ENCODE peak calls at places on chromosomes 6 and 20, in nine cellular contexts. One of them, this sample, is unnamed.

GRCh38 chr20:53783768-53784167 is 190.1 kb upstream of the ZNF217 start:
- DNase-seq in HT-29: no peak
- DNase-seq in HT1080: no peak
- DNase-seq in upper lobe of left lung: no peak
- DNase-seq in stimulated activated CD8-positive, alpha-beta memory T cell treated with anti-CD3 and anti-CD28 coated beads, Interleukin-2, amount 100 ng/mL, for 1 hour: no peak
- DNase-seq in stimulated activated naive CD4-positive, alpha-beta T cell: no peak
- DNase-seq in SK-MEL-5: no peak
- DNase-seq in ovary: no peak
- DNase-seq in T-helper 1 cell: no peak
- DNase-seq in this sample: no peak

GRCh38 chr6:154921482-154921881 is 73.6 kb upstream of the TIAM2 start:
- DNase-seq in HT1080: peak; percentile 51
- DNase-seq in SK-MEL-5: no peak
- DNase-seq in stimulated activated CD8-positive, alpha-beta memory T cell treated with anti-CD3 and anti-CD28 coated beads, Interleukin-2, amount 100 ng/mL, for 1 hour: no peak
- DNase-seq in T-helper 1 cell: no peak
- DNase-seq in ovary: no peak
- DNase-seq in HT-29: no peak
- DNase-seq in upper lobe of left lung: no peak
- DNase-seq in stimulated activated naive CD4-positive, alpha-beta T cell: no peak
- DNase-seq in this sample: no peak

GRCh38 chr6:2020909-2021308 is 224.5 kb downstream of the GMDS start:
- DNase-seq in stimulated activated CD8-positive, alpha-beta memory T cell treated with anti-CD3 and anti-CD28 coated beads, Interleukin-2, amount 100 ng/mL, for 1 hour: no peak
- DNase-seq in ovary: no peak
- DNase-seq in stimulated activated naive CD4-positive, alpha-beta T cell: no peak
- DNase-seq in upper lobe of left lung: no peak
- DNase-seq in HT1080: peak; percentile 47
- DNase-seq in T-helper 1 cell: no peak
- DNase-seq in HT-29: peak; percentile 16
- DNase-seq in SK-MEL-5: no peak
- DNase-seq in this sample: no peak

GRCh38 chr20:34736106-34736505 is 32.0 kb downstream of the TP53INP2 start:
- DNase-seq in stimulated activated naive CD4-positive, alpha-beta T cell: no peak
- DNase-seq in upper lobe of left lung: no peak
- DNase-seq in HT1080: no peak
- DNase-seq in ovary: no peak
- DNase-seq in SK-MEL-5: no peak
- DNase-seq in stimulated activated CD8-positive, alpha-beta memory T cell treated with anti-CD3 and anti-CD28 coated beads, Interleukin-2, amount 100 ng/mL, for 1 hour: no peak
- DNase-seq in HT-29: no peak
- DNase-seq in T-helper 1 cell: no peak
- DNase-seq in this sample: no peak

GRCh38 chr20:49584418-49585382 is 16.8 kb upstream of the PTGIS start:
- DNase-seq in stimulated activated naive CD4-positive, alpha-beta T cell: no peak
- DNase-seq in stimulated activated CD8-positive, alpha-beta memory T cell treated with anti-CD3 and anti-CD28 coated beads, Interleukin-2, amount 100 ng/mL, for 1 hour: no peak
- DNase-seq in HT1080: no peak
- DNase-seq in ovary: no peak
- DNase-seq in SK-MEL-5: no peak
- DNase-seq in upper lobe of left lung: no peak
- DNase-seq in HT-29: peak; percentile 34
- DNase-seq in T-helper 1 cell: no peak
- DNase-seq in this sample: no peak

GRCh38 chr6:11042750-11043551 is 1.2 kb downstream of the ELOVL2 start:
- DNase-seq in ovary: no peak
- DNase-seq in SK-MEL-5: peak; percentile 38
- DNase-seq in stimulated activated CD8-positive, alpha-beta memory T cell treated with anti-CD3 and anti-CD28 coated beads, Interleukin-2, amount 100 ng/mL, for 1 hour: no peak
- DNase-seq in HT1080: no peak
- DNase-seq in stimulated activated naive CD4-positive, alpha-beta T cell: no peak
- DNase-seq in HT-29: no peak
- DNase-seq in upper lobe of left lung: no peak
- DNase-seq in T-helper 1 cell: no peak
- DNase-seq in this sample: no peak

GRCh38 chr20:15339264-15339663 is 1001.9 kb upstream of the FLRT3 start:
- DNase-seq in stimulated activated naive CD4-positive, alpha-beta T cell: no peak
- DNase-seq in HT-29: no peak
- DNase-seq in upper lobe of left lung: no peak
- DNase-seq in SK-MEL-5: no peak
- DNase-seq in HT1080: no peak
- DNase-seq in T-helper 1 cell: no peak
- DNase-seq in ovary: no peak
- DNase-seq in stimulated activated CD8-positive, alpha-beta memory T cell treated with anti-CD3 and anti-CD28 coated beads, Interleukin-2, amount 100 ng/mL, for 1 hour: no peak
- DNase-seq in this sample: no peak

GRCh38 chr6:36432151-36432633 is 10.5 kb downstream of the PXT1 start:
- DNase-seq in ovary: no peak
- DNase-seq in T-helper 1 cell: no peak
- DNase-seq in stimulated activated naive CD4-positive, alpha-beta T cell: no peak
- DNase-seq in SK-MEL-5: no peak
- DNase-seq in upper lobe of left lung: no peak
- DNase-seq in stimulated activated CD8-positive, alpha-beta memory T cell treated with anti-CD3 and anti-CD28 coated beads, Interleukin-2, amount 100 ng/mL, for 1 hour: no peak
- DNase-seq in HT1080: peak; percentile 54
- DNase-seq in HT-29: no peak
- DNase-seq in this sample: no peak

GRCh38 chr6:47391675-47392074 is 82.0 kb upstream of the TNFRSF21 start:
- DNase-seq in stimulated activated CD8-positive, alpha-beta memory T cell treated with anti-CD3 and anti-CD28 coated beads, Interleukin-2, amount 100 ng/mL, for 1 hour: no peak
- DNase-seq in HT-29: no peak
- DNase-seq in stimulated activated naive CD4-positive, alpha-beta T cell: no peak
- DNase-seq in T-helper 1 cell: no peak
- DNase-seq in upper lobe of left lung: no peak
- DNase-seq in SK-MEL-5: no peak
- DNase-seq in HT1080: no peak
- DNase-seq in ovary: no peak
- DNase-seq in this sample: no peak

GRCh38 chr6:42195415-42195814 is 659 bp upstream of the GUCA1B start:
- DNase-seq in stimulated activated CD8-positive, alpha-beta memory T cell treated with anti-CD3 and anti-CD28 coated beads, Interleukin-2, amount 100 ng/mL, for 1 hour: no peak
- DNase-seq in HT-29: no peak
- DNase-seq in HT1080: no peak
- DNase-seq in stimulated activated naive CD4-positive, alpha-beta T cell: no peak
- DNase-seq in ovary: no peak
- DNase-seq in T-helper 1 cell: no peak
- DNase-seq in SK-MEL-5: no peak
- DNase-seq in upper lobe of left lung: no peak
- DNase-seq in this sample: no peak

GRCh38 chr6:161088676-161089328 is 97.2 kb downstream of the MAP3K4 start:
- DNase-seq in stimulated activated naive CD4-positive, alpha-beta T cell: no peak
- DNase-seq in ovary: no peak
- DNase-seq in upper lobe of left lung: no peak
- DNase-seq in SK-MEL-5: no peak
- DNase-seq in T-helper 1 cell: no peak
- DNase-seq in HT1080: no peak
- DNase-seq in stimulated activated CD8-positive, alpha-beta memory T cell treated with anti-CD3 and anti-CD28 coated beads, Interleukin-2, amount 100 ng/mL, for 1 hour: no peak
- DNase-seq in HT-29: no peak
- DNase-seq in this sample: no peak

GRCh38 chr6:79077680-79078056 is 386 bp downstream of the PHIP start:
- DNase-seq in HT1080: no peak
- DNase-seq in ovary: no peak
- DNase-seq in T-helper 1 cell: no peak
- DNase-seq in upper lobe of left lung: peak; percentile 60
- DNase-seq in HT-29: no peak
- DNase-seq in SK-MEL-5: no peak
- DNase-seq in stimulated activated naive CD4-positive, alpha-beta T cell: no peak
- DNase-seq in stimulated activated CD8-positive, alpha-beta memory T cell treated with anti-CD3 and anti-CD28 coated beads, Interleukin-2, amount 100 ng/mL, for 1 hour: no peak
- DNase-seq in this sample: no peak

GRCh38 chr20:60928341-60928740 is 323.7 kb upstream of the CDH4 start:
- DNase-seq in stimulated activated naive CD4-positive, alpha-beta T cell: no peak
- DNase-seq in upper lobe of left lung: no peak
- DNase-seq in HT1080: no peak
- DNase-seq in HT-29: no peak
- DNase-seq in SK-MEL-5: no peak
- DNase-seq in T-helper 1 cell: no peak
- DNase-seq in stimulated activated CD8-positive, alpha-beta memory T cell treated with anti-CD3 and anti-CD28 coated beads, Interleukin-2, amount 100 ng/mL, for 1 hour: no peak
- DNase-seq in ovary: no peak
- DNase-seq in this sample: no peak

GRCh38 chr6:133591330-133591729 is 297.6 kb upstream of the TCF21 start:
- DNase-seq in SK-MEL-5: no peak
- DNase-seq in ovary: no peak
- DNase-seq in stimulated activated CD8-positive, alpha-beta memory T cell treated with anti-CD3 and anti-CD28 coated beads, Interleukin-2, amount 100 ng/mL, for 1 hour: no peak
- DNase-seq in HT-29: no peak
- DNase-seq in T-helper 1 cell: no peak
- DNase-seq in stimulated activated naive CD4-positive, alpha-beta T cell: no peak
- DNase-seq in HT1080: no peak
- DNase-seq in upper lobe of left lung: no peak
- DNase-seq in this sample: no peak

GRCh38 chr20:21994203-21994602 is 288.7 kb downstream of the PAX1 start:
- DNase-seq in SK-MEL-5: no peak
- DNase-seq in ovary: no peak
- DNase-seq in stimulated activated CD8-positive, alpha-beta memory T cell treated with anti-CD3 and anti-CD28 coated beads, Interleukin-2, amount 100 ng/mL, for 1 hour: no peak
- DNase-seq in upper lobe of left lung: no peak
- DNase-seq in HT1080: no peak
- DNase-seq in stimulated activated naive CD4-positive, alpha-beta T cell: no peak
- DNase-seq in T-helper 1 cell: no peak
- DNase-seq in HT-29: no peak
- DNase-seq in this sample: no peak

GRCh38 chr20:36720510-36720909 is 25.4 kb downstream of the NDRG3 start:
- DNase-seq in stimulated activated naive CD4-positive, alpha-beta T cell: no peak
- DNase-seq in upper lobe of left lung: no peak
- DNase-seq in HT1080: peak; percentile 26
- DNase-seq in SK-MEL-5: no peak
- DNase-seq in ovary: no peak
- DNase-seq in stimulated activated CD8-positive, alpha-beta memory T cell treated with anti-CD3 and anti-CD28 coated beads, Interleukin-2, amount 100 ng/mL, for 1 hour: no peak
- DNase-seq in T-helper 1 cell: peak; percentile 12
- DNase-seq in HT-29: no peak
- DNase-seq in this sample: no peak

GRCh38 chr20:56722042-56722441 is 92.9 kb downstream of the TFAP2C start:
- DNase-seq in HT-29: no peak
- DNase-seq in upper lobe of left lung: peak; percentile 23
- DNase-seq in stimulated activated CD8-positive, alpha-beta memory T cell treated with anti-CD3 and anti-CD28 coated beads, Interleukin-2, amount 100 ng/mL, for 1 hour: no peak
- DNase-seq in SK-MEL-5: no peak
- DNase-seq in ovary: no peak
- DNase-seq in HT1080: no peak
- DNase-seq in stimulated activated naive CD4-positive, alpha-beta T cell: no peak
- DNase-seq in T-helper 1 cell: no peak
- DNase-seq in this sample: no peak

GRCh38 chr6:130928158-130928917 is 101.1 kb downstream of the SMLR1 start:
- DNase-seq in SK-MEL-5: no peak
- DNase-seq in upper lobe of left lung: no peak
- DNase-seq in stimulated activated CD8-positive, alpha-beta memory T cell treated with anti-CD3 and anti-CD28 coated beads, Interleukin-2, amount 100 ng/mL, for 1 hour: no peak
- DNase-seq in ovary: no peak
- DNase-seq in HT-29: no peak
- DNase-seq in T-helper 1 cell: no peak
- DNase-seq in stimulated activated naive CD4-positive, alpha-beta T cell: no peak
- DNase-seq in HT1080: no peak
- DNase-seq in this sample: no peak

GRCh38 chr20:47297746-47298145 is 58.8 kb downstream of the ZMYND8 start:
- DNase-seq in HT1080: no peak
- DNase-seq in stimulated activated naive CD4-positive, alpha-beta T cell: no peak
- DNase-seq in T-helper 1 cell: no peak
- DNase-seq in ovary: no peak
- DNase-seq in stimulated activated CD8-positive, alpha-beta memory T cell treated with anti-CD3 and anti-CD28 coated beads, Interleukin-2, amount 100 ng/mL, for 1 hour: no peak
- DNase-seq in SK-MEL-5: no peak
- DNase-seq in HT-29: no peak
- DNase-seq in upper lobe of left lung: no peak
- DNase-seq in this sample: no peak

GRCh38 chr6:44024597-44025219 is 102.5 kb downstream of the MRPL14 start:
- DNase-seq in ovary: no peak
- DNase-seq in upper lobe of left lung: no peak
- DNase-seq in stimulated activated naive CD4-positive, alpha-beta T cell: no peak
- DNase-seq in stimulated activated CD8-positive, alpha-beta memory T cell treated with anti-CD3 and anti-CD28 coated beads, Interleukin-2, amount 100 ng/mL, for 1 hour: no peak
- DNase-seq in HT-29: no peak
- DNase-seq in T-helper 1 cell: no peak
- DNase-seq in SK-MEL-5: no peak
- DNase-seq in HT1080: no peak
- DNase-seq in this sample: no peak

GRCh38 chr6:129525055-129525454 is 184.9 kb downstream of the ARHGAP18 start:
- DNase-seq in SK-MEL-5: no peak
- DNase-seq in upper lobe of left lung: no peak
- DNase-seq in stimulated activated CD8-positive, alpha-beta memory T cell treated with anti-CD3 and anti-CD28 coated beads, Interleukin-2, amount 100 ng/mL, for 1 hour: no peak
- DNase-seq in stimulated activated naive CD4-positive, alpha-beta T cell: no peak
- DNase-seq in T-helper 1 cell: no peak
- DNase-seq in HT1080: peak; percentile 11
- DNase-seq in HT-29: no peak
- DNase-seq in ovary: no peak
- DNase-seq in this sample: no peak

GRCh38 chr6:52262620-52263344 is 18.5 kb upstream of the IL17F start:
- DNase-seq in T-helper 1 cell: no peak
- DNase-seq in SK-MEL-5: no peak
- DNase-seq in stimulated activated naive CD4-positive, alpha-beta T cell: peak; percentile 18
- DNase-seq in stimulated activated CD8-positive, alpha-beta memory T cell treated with anti-CD3 and anti-CD28 coated beads, Interleukin-2, amount 100 ng/mL, for 1 hour: no peak
- DNase-seq in HT-29: no peak
- DNase-seq in ovary: no peak
- DNase-seq in upper lobe of left lung: no peak
- DNase-seq in HT1080: no peak
- DNase-seq in this sample: no peak

GRCh38 chr6:4820704-4821276 is 44.6 kb downstream of the CDYL start:
- DNase-seq in upper lobe of left lung: no peak
- DNase-seq in stimulated activated naive CD4-positive, alpha-beta T cell: no peak
- DNase-seq in SK-MEL-5: no peak
- DNase-seq in ovary: no peak
- DNase-seq in HT-29: no peak
- DNase-seq in stimulated activated CD8-positive, alpha-beta memory T cell treated with anti-CD3 and anti-CD28 coated beads, Interleukin-2, amount 100 ng/mL, for 1 hour: no peak
- DNase-seq in T-helper 1 cell: peak; percentile 19
- DNase-seq in HT1080: no peak
- DNase-seq in this sample: no peak

This sample was measured in right atrium auricular region.